ENCODE peak calls at places on chromosomes 5 and 9, in ten cellular contexts. E is A549, P is tibial artery, G is cardiac muscle cell, O is PC-9, Z is left ventricle myocardium inferior, Y is esophagus muscularis mucosa, D is sigmoid colon, R is stomach, T is thoracic aorta. B is an unnamed sample.

GRCh38 chr5:142688278-142688677 is 2.4 kb upstream of the FGF1 start:
- DNase-seq in E (no peak), P (no peak), G (no peak), O (no peak), Z (no peak), Y (no peak), D (no peak), R (no peak), T (no peak), B (no peak)

GRCh38 chr9:72946821-72947220 is 6.0 kb downstream of the ALDH1A1 start:
- DNase-seq in E (no peak), P (no peak), G (no peak), O (no peak), Z (no peak), Y (no peak), D (no peak), R (no peak), T (no peak), B (no peak)

GRCh38 chr9:137534256-137535119 is 15.7 kb downstream of the PNPLA7 start:
- DNase-seq in E (peak; percentile 73), P (no peak), G (peak; percentile 75), O (peak; percentile 44), Z (no peak), Y (no peak), D (no peak), R (peak; percentile 59), T (no peak), B (no peak)

GRCh38 chr9:104557179-104557634 is 11.8 kb upstream of the OR13C8 start:
- DNase-seq in E (no peak), P (no peak), G (no peak), O (no peak), Z (no peak), Y (no peak), D (no peak), R (no peak), T (no peak), B (no peak)

GRCh38 chr9:134413890-134414731 is 87.9 kb downstream of the RXRA start:
- DNase-seq in E (peak; percentile 87), P (no peak), G (peak; percentile 77), O (peak; percentile 81), Z (peak; percentile 74), Y (no peak), D (peak; percentile 96), R (peak; percentile 63), T (peak; percentile 31), B (peak; percentile 60)

GRCh38 chr9:125631391-125632085 is 75.5 kb downstream of the MAPKAP1 start:
- DNase-seq in E (peak; percentile 43), P (no peak), G (peak; percentile 75), O (no peak), Z (no peak), Y (no peak), D (no peak), R (no peak), T (no peak), B (no peak)

GRCh38 chr9:72650206-72650605 is 128.8 kb downstream of the TMC1 start:
- DNase-seq in E (no peak), P (no peak), G (peak; percentile 25), O (no peak), Z (no peak), Y (no peak), D (no peak), R (no peak), T (no peak), B (no peak)

GRCh38 chr5:55104036-55104767 is 1.8 kb downstream of the GZMA start:
- DNase-seq in E (no peak), P (no peak), G (no peak), O (no peak), Z (no peak), Y (no peak), D (no peak), R (no peak), T (no peak), B (no peak)

GRCh38 chr5:35908266-35908665 is 30.2 kb downstream of the CAPSL start:
- DNase-seq in E (no peak), P (no peak), G (no peak), O (no peak), Z (no peak), Y (no peak), D (no peak), R (no peak), T (no peak), B (no peak)

GRCh38 chr9:98209530-98209929 is 17.1 kb upstream of the CORO2A start:
- DNase-seq in E (no peak), P (no peak), G (no peak), O (no peak), Z (no peak), Y (no peak), D (no peak), R (no peak), T (no peak), B (no peak)

GRCh38 chr9:112361602-112362001 is 18.3 kb upstream of the HSDL2 start:
- DNase-seq in E (no peak), P (no peak), G (peak; percentile 66), O (no peak), Z (no peak), Y (no peak), D (no peak), R (no peak), T (no peak), B (no peak)

DNA sequence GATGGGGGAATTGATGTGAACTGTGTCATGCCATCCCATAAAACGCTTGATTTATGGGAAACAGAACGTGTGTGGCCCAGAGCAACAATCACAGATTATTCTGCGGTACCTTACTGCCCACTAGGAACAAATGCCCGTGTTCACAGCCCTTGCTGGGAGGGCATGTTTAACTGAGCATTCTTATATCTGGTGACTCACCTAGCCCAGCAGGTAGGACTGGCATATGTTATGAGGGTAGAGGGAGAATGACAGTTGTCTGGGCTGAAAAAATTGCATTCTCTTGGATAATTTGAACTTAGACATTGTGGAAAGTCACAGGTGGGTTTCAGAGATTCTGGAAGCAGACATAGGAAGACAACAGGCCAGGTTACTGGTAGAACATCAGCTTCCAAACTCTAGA is 460.6 kb downstream of the DMRT2 start:
- DNase-seq in E (no peak), P (no peak), G (no peak), O (no peak), Z (no peak), Y (no peak), D (no peak), R (no peak), T (no peak), B (no peak)
- H3K9me3 ChIP-seq in E (no peaks in the 10 kb centered on the region), P (no peaks in the 10 kb centered on the region), G (no peaks in the 10 kb centered on the region), O (no peaks in the 10 kb centered on the region), Z (no peaks in the 10 kb centered on the region), Y (no peaks in the 10 kb centered on the region), D (no peaks in the 10 kb centered on the region), R (no peaks in the 10 kb centered on the region), T (no peaks in the 10 kb centered on the region), B (peaks cover 4% of the 10 kb centered on the region)

GRCh38 chr9:90219548-90220118 is 423.0 kb downstream of the DIRAS2 start:
- DNase-seq in E (peak; percentile 28), P (no peak), G (no peak), O (peak; percentile 8), Z (no peak), Y (no peak), D (no peak), R (peak; percentile 41), T (no peak), B (no peak)
- TF ChIP-seq CTCF in E (peak; percentile 40), P (peak; percentile 11), G (no peak), O (peak; percentile 52), Z (peak; percentile 55), Y (peak; percentile 14), D (peak; percentile 14), R (no peak), T (no peak), B (no peak)

DNA sequence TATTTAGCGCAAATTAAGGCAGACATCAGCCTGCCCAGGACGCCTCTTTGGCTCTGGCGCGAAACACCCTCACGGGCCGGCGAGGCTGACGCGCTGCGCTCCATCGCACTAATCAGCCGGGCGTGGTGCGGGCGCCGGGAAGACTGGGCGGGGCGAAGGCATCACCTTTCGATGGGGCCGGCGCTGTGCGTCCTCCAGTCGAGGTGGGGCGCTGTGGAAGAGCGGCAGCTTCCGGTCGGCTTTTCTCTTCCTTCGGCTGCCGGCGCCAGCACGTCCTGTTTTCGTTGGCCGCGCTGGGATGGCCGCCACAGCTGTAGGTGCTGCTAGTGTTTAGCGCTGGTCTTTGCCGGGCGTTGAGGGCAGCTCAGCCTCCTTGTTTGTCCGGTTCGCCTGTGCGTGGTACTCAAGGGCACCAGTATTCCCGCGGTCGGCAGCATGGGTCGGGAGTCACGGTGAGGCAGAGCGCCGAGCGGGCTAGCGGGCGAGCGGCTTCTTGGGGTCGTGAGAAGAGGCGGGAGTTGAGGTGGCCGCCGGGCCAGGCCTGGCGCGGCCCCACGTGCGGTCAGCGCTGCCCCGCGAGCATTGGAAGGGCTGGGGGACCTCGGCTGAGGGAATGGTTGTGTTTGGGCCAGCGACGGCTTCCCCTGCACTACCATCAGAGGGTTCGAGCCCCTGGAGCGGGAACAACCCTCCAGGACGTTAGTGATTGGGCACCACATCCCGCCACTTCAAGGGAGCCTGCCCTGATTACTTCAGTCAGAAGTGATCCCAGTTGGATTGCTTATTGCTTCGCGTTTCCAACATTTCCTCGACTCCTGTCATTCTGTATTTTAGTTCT is at the start of gene DDX46:
- DNase-seq in E (peak; percentile 94), P (peak; percentile 95), G (peak; percentile 94), O (peak; percentile 93), Z (peak; percentile 94), Y (peak; percentile 97), D (peak; percentile 96), R (peak; percentile 97), T (peak; percentile 79), B (peak; percentile 70)
- H3K27ac ChIP-seq in E (peak within 1 kb of the TSS; percentile 93), P (peak within 1 kb of the TSS; percentile 69), G (peak within 1 kb of the TSS; percentile 63), O (no peak within 1 kb of the TSS), Z (peak within 1 kb of the TSS; percentile 87), Y (peak within 1 kb of the TSS; percentile 79), D (peak within 1 kb of the TSS; percentile 81), R (peak within 1 kb of the TSS; percentile 83), T (peak within 1 kb of the TSS; percentile 66), B (peak within 1 kb of the TSS; percentile 71)

GRCh38 chr5:1429501-1429900 is 15.7 kb downstream of the SLC6A3 start:
- DNase-seq in E (no peak), P (peak; percentile 23), G (no peak), O (no peak), Z (no peak), Y (no peak), D (peak; percentile 9), R (peak; percentile 44), T (no peak), B (no peak)

GRCh38 chr5:1428107-1428506 is 17.1 kb downstream of the SLC6A3 start:
- DNase-seq in E (no peak), P (no peak), G (no peak), O (no peak), Z (no peak), Y (no peak), D (no peak), R (no peak), T (no peak), B (no peak)

GRCh38 chr5:1430121-1430795 is 15.0 kb downstream of the SLC6A3 start:
- DNase-seq in E (no peak), P (peak; percentile 35), G (no peak), O (no peak), Z (no peak), Y (no peak), D (peak; percentile 48), R (peak; percentile 18), T (no peak), B (no peak)

GRCh38 chr5:1431021-1431811 is 14.0 kb downstream of the SLC6A3 start:
- DNase-seq in E (no peak), P (peak; percentile 62), G (no peak), O (no peak), Z (no peak), Y (no peak), D (peak; percentile 60), R (peak; percentile 18), T (no peak), B (no peak)

DNA sequence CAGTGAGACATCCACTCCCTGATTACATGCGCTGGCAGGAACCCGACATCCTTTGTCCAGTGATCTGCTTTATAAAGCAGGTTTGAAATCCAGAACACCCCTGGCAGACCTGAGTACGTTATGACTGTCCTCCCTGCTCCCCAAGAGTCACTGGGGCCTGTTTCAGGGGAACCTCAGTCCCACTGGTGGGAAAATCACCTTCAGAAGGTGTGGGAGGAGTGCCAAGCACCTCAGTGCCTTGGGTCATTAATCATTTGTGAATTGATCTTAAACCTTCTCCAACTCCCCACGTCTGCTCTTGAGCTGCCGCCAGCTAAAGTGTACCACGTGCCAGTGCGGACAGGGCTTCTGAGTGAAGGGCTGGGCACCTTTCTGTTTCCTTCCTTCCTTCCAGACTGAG is 16.2 kb downstream of the SLC6A3 start:
- DNase-seq in E (no peak), P (peak; percentile 34), G (no peak), O (no peak), Z (no peak), Y (no peak), D (peak; percentile 43), R (peak; percentile 24), T (no peak), B (no peak)
- H3K9me3 ChIP-seq in E (peaks cover 37% of the 10 kb centered on the region), P (peaks cover 3% of the 10 kb centered on the region), G (peaks cover 3% of the 10 kb centered on the region), O (peaks cover 14% of the 10 kb centered on the region), Z (peaks cover 56% of the 10 kb centered on the region), Y (peaks cover 45% of the 10 kb centered on the region), D (peaks cover 12% of the 10 kb centered on the region), R (peaks cover 61% of the 10 kb centered on the region), T (peaks cover 24% of the 10 kb centered on the region), B (peaks cover 63% of the 10 kb centered on the region)